ENCODE peak calls at places on chromosomes 13 and 19, in four cellular contexts. I is omental fat pad; S is CD8-positive, alpha-beta T cell; X is hippocampal formation. O is an unnamed sample.
A peak's percentile ranks its signal among the peaks of the same experiment; 100 is the strongest.

GRCh38 chr19:47824396-47824795 is 2.7 kb downstream of the CRX start:
- DNase-seq in I (no peak), S (no peak), X (no peak), O (no peak)

GRCh38 chr19:4581381-4582111 is 22.1 kb upstream of the SEMA6B start:
- DNase-seq in I (no peak), S (no peak), X (no peak), O (peak; percentile 72)

GRCh38 chr13:37878496-37878895 is 8.9 kb upstream of the TRPC4 start:
- DNase-seq in I (no peak), S (no peak), X (no peak), O (no peak)

GRCh38 chr19:45406957-45407375 is 522 bp downstream of the POLR1G start:
- DNase-seq in I (no peak), S (no peak), X (no peak), O (no peak)

GRCh38 chr13:36543671-36544070 is 111.4 kb downstream of the CCNA1 start:
- DNase-seq in I (no peak), S (no peak), X (no peak), O (no peak)

GRCh38 chr13:113411216-113412023 is 41.9 kb downstream of the ADPRHL1 start:
- DNase-seq in I (no peak), S (no peak), X (no peak), O (peak; percentile 95)

GRCh38 chr19:19386373-19386869 is 19.1 kb upstream of the GATAD2A start:
- DNase-seq in I (no peak), S (no peak), X (no peak), O (no peak)

GRCh38 chr19:13742756-13743155 is 21.6 kb upstream of the MRI1 start:
- DNase-seq in I (no peak), S (no peak), X (no peak), O (no peak)

GRCh38 chr13:113970810-113971470 is 2.9 kb downstream of the C13orf46 start:
- DNase-seq in I (no peak), S (no peak), X (no peak), O (peak; percentile 53)

GRCh38 chr13:111658150-111659100 is 338.0 kb downstream of the TEX29 start:
- DNase-seq in I (no peak), S (no peak), X (peak; percentile 53), O (no peak)

GRCh38 chr19:35882074-35882832 is 13.9 kb downstream of the APLP1 start:
- DNase-seq in I (no peak), S (no peak), X (peak; percentile 17), O (peak; percentile 80)

GRCh38 chr19:4506449-4507149 is 11.7 kb downstream of the PLIN4 start:
- DNase-seq in I (no peak), S (no peak), X (no peak), O (peak; percentile 83)

GRCh38 chr13:43058318-43058674 is 34.9 kb downstream of the DNAJC15 start:
- DNase-seq in I (no peak), S (no peak), X (no peak), O (peak; percentile 25)

GRCh38 chr13:53098455-53098854 is 69.8 kb downstream of the OLFM4 start:
- DNase-seq in I (no peak), S (no peak), X (no peak), O (no peak)

GRCh38 chr13:41610426-41610825 is 153.1 kb downstream of the RGCC start:
- DNase-seq in I (no peak), S (no peak), X (no peak), O (peak; percentile 39)

GRCh38 chr19:16888629-16889371 is at the start of gene F2RL3:
- DNase-seq in I (no peak), S (no peak), X (no peak), O (peak; percentile 36)

GRCh38 chr13:111397202-111397880 is 76.9 kb downstream of the TEX29 start:
- DNase-seq in I (no peak), S (no peak), X (no peak), O (no peak)

GRCh38 chr13:106033634-106034033 is 501.8 kb downstream of the EFNB2 start:
- DNase-seq in I (no peak), S (no peak), X (no peak), O (peak; percentile 14)

GRCh38 chr13:50969691-50970090 is 60.1 kb downstream of the RNASEH2B start:
- DNase-seq in I (no peak), S (no peak), X (no peak), O (no peak)

GRCh38 chr19:1839658-1840540 is 8.4 kb downstream of the REXO1 start:
- DNase-seq in I (no peak), S (no peak), X (no peak), O (no peak)

GRCh38 chr13:60838581-60838980 is 441.6 kb downstream of the TDRD3 start:
- DNase-seq in I (no peak), S (no peak), X (no peak), O (no peak)

GRCh38 chr19:53871448-53871847 is 3.8 kb downstream of the MYADM start:
- DNase-seq in I (no peak), S (no peak), X (no peak), O (peak; percentile 5)

GRCh38 chr13:45257638-45258338 is 56.9 kb upstream of the KCTD4 start:
- DNase-seq in I (no peak), S (no peak), X (no peak), O (no peak)

GRCh38 chr19:51637362-51637978 is 7.3 kb upstream of the SIGLEC5 start:
- DNase-seq in I (no peak), S (no peak), X (no peak), O (no peak)

GRCh38 chr13:97386832-97387486 is 47.0 kb upstream of the RAP2A start:
- DNase-seq in I (no peak), S (no peak), X (no peak), O (no peak)

O was measured in AG08396.